ENCODE peak calls at places on chromosomes 4 and X, in six cellular contexts. P, G, O, E, F and U are unnamed samples.

GRCh38 chr4:100187781-100188180 is 2.5 kb downstream of the DDIT4L start:
- DNase-seq in P (no peak), G (no peak), O (no peak), E (no peak), F (no peak), U (no peak)

GRCh38 chr4:118757761-118758213 is 72.6 kb downstream of the METTL14 start:
- DNase-seq in P (no peak), G (peak; percentile 11), O (no peak), E (no peak), F (no peak), U (no peak)

GRCh38 chr4:26510334-26510705 is 20.0 kb upstream of the CCKAR start:
- DNase-seq in P (no peak), G (no peak), O (no peak), E (no peak), F (no peak), U (no peak)

GRCh38 chr4:88610771-88611170 is 18.5 kb downstream of the HERC3 start:
- DNase-seq in P (no peak), G (no peak), O (no peak), E (no peak), F (no peak), U (no peak)

GRCh38 chr4:89248879-89249281 is 58.7 kb downstream of the GPRIN3 start:
- DNase-seq in P (no peak), G (peak; percentile 89), O (no peak), E (no peak), F (no peak), U (no peak)

GRCh38 chr4:66750273-66750672 is 795.0 kb downstream of the CENPC start:
- DNase-seq in P (no peak), G (no peak), O (no peak), E (no peak), F (no peak), U (no peak)

GRCh38 chr4:130238121-130238520 is 1142.2 kb downstream of the C4orf33 start:
- DNase-seq in P (no peak), G (no peak), O (no peak), E (no peak), F (no peak), U (no peak)

GRCh38 chrX:109920325-109920724 is 82.6 kb upstream of the TMEM164 start:
- DNase-seq in P (no peak), G (no peak), O (no peak), E (no peak), F (peak; percentile 35), U (no peak)

GRCh38 chrX:24478516-24478915 is 13.4 kb downstream of the PDK3 start:
- DNase-seq in P (no peak), G (no peak), O (no peak), E (no peak), F (no peak), U (no peak)

GRCh38 chr4:42501624-42502401 is 104.5 kb downstream of the SHISA3 start:
- DNase-seq in P (no peak), G (no peak), O (no peak), E (no peak), F (no peak), U (no peak)

GRCh38 chr4:144313370-144313769 is 172.9 kb upstream of the GYPA start:
- DNase-seq in P (no peak), G (no peak), O (no peak), E (no peak), F (no peak), U (no peak)

GRCh38 chrX:44876076-44876475 is 3.1 kb downstream of the KDM6A start:
- DNase-seq in P (no peak), G (no peak), O (no peak), E (no peak), F (no peak), U (no peak)

GRCh38 chr4:106892786-106893185 is 143.3 kb downstream of the DKK2 start:
- DNase-seq in P (no peak), G (no peak), O (no peak), E (peak; percentile 27), F (peak; percentile 2), U (no peak)

GRCh38 chr4:165079476-165079875 is 25.8 kb downstream of the TRIM75 start:
- DNase-seq in P (no peak), G (peak; percentile 83), O (no peak), E (peak; percentile 86), F (no peak), U (no peak)

GRCh38 chr4:80637190-80637589 is 301.7 kb downstream of the CFAP299 start:
- DNase-seq in P (no peak), G (no peak), O (no peak), E (no peak), F (no peak), U (no peak)